ENCODE peak calls at places on chromosomes 16 and 17, in four cellular contexts. Q is right lobe of liver, D is tibial artery, F is NCI-H2029. M is an unnamed sample.

GRCh38 chr16:87739801-87740200 is 26.0 kb downstream of the KLHDC4 start:
- DNase-seq in F (no peak), D (no peak), Q (no peak), M (no peak)

GRCh38 chr17:49110504-49110903 is 22.1 kb upstream of the B4GALNT2 start:
- DNase-seq in F (no peak), Q (no peak), D (no peak), M (no peak)

GRCh38 chr16:50326835-50327465 is 41.8 kb downstream of the BRD7 start:
- DNase-seq in D (no peak), F (no peak), Q (no peak), M (no peak)

GRCh38 chr16:81445143-81445922 is 725 bp downstream of the CMIP start:
- DNase-seq in D (no peak), Q (peak), F (no peak), M (peak)

GRCh38 chr17:10583834-10584233 is 34.4 kb upstream of the MYH2 start:
- DNase-seq in Q (no peak), F (no peak), D (no peak), M (no peak)

GRCh38 chr17:78330570-78331224 is 29.2 kb downstream of the SOCS3 start:
- DNase-seq in Q (peak), F (no peak), D (no peak), M (no peak)

GRCh38 chr17:30309591-30309990 is 17.8 kb upstream of the BLMH start:
- DNase-seq in F (no peak), Q (no peak), D (no peak), M (no peak)

GRCh38 chr16:51431517-51432241 is 280.6 kb upstream of the SALL1 start:
- DNase-seq in Q (peak), F (no peak), D (no peak), M (peak)

GRCh38 chr16:3992297-3993051 is 112.0 kb upstream of the CREBBP start:
- DNase-seq in D (no peak), Q (no peak), F (no peak), M (no peak)

GRCh38 chr16:49594706-49595534 is 221.3 kb downstream of the C16orf78 start:
- DNase-seq in D (no peak), Q (no peak), F (no peak), M (no peak)

GRCh38 chr17:9028632-9029570 is 7.6 kb downstream of the NTN1 start:
- DNase-seq in D (no peak), Q (no peak), F (no peak), M (no peak)

GRCh38 chr16:67678354-67679023 is 11.9 kb downstream of the C16orf86 start:
- DNase-seq in D (no peak), Q (no peak), F (no peak), M (no peak)

GRCh38 chr16:64478258-64478906 is 643.5 kb downstream of the CDH11 start:
- DNase-seq in F (no peak), D (no peak), Q (no peak), M (no peak)

M was measured in pancreas.